ENCODE peak calls at places on chromosomes 13 and 19, in nine cellular contexts. X is mucosa of gallbladder; W is H4; V is HL-60; T is cardiac fibroblast; R is AG04449; Y is activated CD4-positive, alpha-beta T cell treated with anti-CD3 and anti-CD28 coated beads for 4 hours; G is activated naive CD8-positive, alpha-beta T cell treated with anti-CD3 and anti-CD28 coated beads for 36 hours; P is NCI-H187 treated with DMSO at 0.1 percent for 48 hours. N is an unnamed sample.

GRCh38 chr13:48334534-48335127 is 31.1 kb downstream of the RB1 start:
- DNase-seq in X (no peak), W (no peak), V (no peak), T (peak), R (no peak), Y (no peak), G (no peak), P (no peak), N (no peak)

GRCh38 chr19:21094347-21095025 is 12.5 kb downstream of the ZNF714 start:
- DNase-seq in X (no peak), W (no peak), V (no peak), T (no peak), R (no peak), Y (no peak), G (no peak), P (no peak), N (no peak)

GRCh38 chr19:3075605-3076431 is 13.5 kb upstream of the TLE5 start:
- DNase-seq in X (peak), W (no peak), V (no peak), T (no peak), R (no peak), Y (peak), G (peak), P (no peak), N (no peak)

GRCh38 chr19:52398091-52398461 is 427 bp downstream of the ZNF528 start:
- DNase-seq in X (no peak), W (no peak), V (peak), T (peak), R (no peak), Y (no peak), G (peak), P (no peak), N (no peak)

GRCh38 chr19:49119411-49120324 is at the start of gene PPFIA3:
- DNase-seq in X (peak), W (peak), V (no peak), T (peak), R (no peak), Y (no peak), G (no peak), P (no peak), N (peak)

GRCh38 chr13:102800145-102801041 is 1.5 kb downstream of the BIVM start:
- DNase-seq in X (peak), W (peak), V (no peak), T (peak), R (no peak), Y (peak), G (peak), P (peak), N (peak)

GRCh38 chr19:33216198-33216830 is 9.3 kb downstream of the SLC7A10 start:
- DNase-seq in X (no peak), W (no peak), V (no peak), T (no peak), R (no peak), Y (no peak), G (no peak), P (no peak), N (no peak)

GRCh38 chr19:5392476-5392875 is 51.9 kb upstream of the PTPRS start:
- DNase-seq in X (no peak), W (no peak), V (no peak), T (no peak), R (no peak), Y (no peak), G (no peak), P (no peak), N (no peak)

GRCh38 chr13:37753776-37754175 is 115.8 kb downstream of the TRPC4 start:
- DNase-seq in X (no peak), W (no peak), V (no peak), T (no peak), R (no peak), Y (no peak), G (no peak), P (no peak), N (no peak)

GRCh38 chr19:18174983-18175382 is 1.4 kb downstream of the IFI30 start:
- DNase-seq in X (no peak), W (no peak), V (no peak), T (no peak), R (no peak), Y (no peak), G (no peak), P (no peak), N (no peak)

GRCh38 chr19:18457478-18458331 is 19.8 kb upstream of the ISYNA1 start:
- DNase-seq in X (no peak), W (no peak), V (no peak), T (no peak), R (no peak), Y (no peak), G (no peak), P (no peak), N (no peak)

GRCh38 chr19:17830567-17831418 is 9.5 kb upstream of the INSL3 start:
- DNase-seq in X (peak), W (peak), V (no peak), T (peak), R (no peak), Y (peak), G (peak), P (peak), N (peak)

GRCh38 chr19:12052571-12053169 is at the start of gene ZNF878:
- DNase-seq in X (peak), W (peak), V (no peak), T (peak), R (no peak), Y (peak), G (peak), P (no peak), N (peak)

GRCh38 chr13:92097337-92097903 is 699.0 kb downstream of the GPC5 start:
- DNase-seq in X (no peak), W (peak), V (peak), T (peak), R (no peak), Y (no peak), G (no peak), P (no peak), N (no peak)